ENCODE peak calls at places on chromosome 6, in five cellular contexts. G is HFFc6, N is Daoy, O is putamen, F is hepatocyte. Q is an unnamed sample.
A peak's percentile ranks its signal among the peaks of the same experiment; 100 is the strongest.

GRCh38 chr6:56749632-56750151 is 107.0 kb upstream of the DST start:
- DNase-seq in G (peak; percentile 91), N (peak; percentile 84), O (no peak), F (peak; percentile 64), Q (peak; percentile 79)

GRCh38 chr6:44662461-44663121 is 275.1 kb downstream of the CDC5L start:
- DNase-seq in G (no peak), N (peak; percentile 97), O (no peak), F (no peak), Q (peak; percentile 80)

GRCh38 chr6:93416575-93417420 is 2.6 kb downstream of the EPHA7 start:
- DNase-seq in G (no peak), N (peak; percentile 19), O (no peak), F (peak; percentile 57), Q (peak; percentile 18)

GRCh38 chr6:157335829-157336228 is 12.5 kb upstream of the TMEM242 start:
- DNase-seq in G (no peak), N (no peak), O (no peak), F (no peak), Q (no peak)

GRCh38 chr6:35487653-35488516 is 9.0 kb downstream of the TEAD3 start:
- DNase-seq in G (peak; percentile 38), N (peak; percentile 67), O (no peak), F (peak; percentile 60), Q (peak; percentile 74)

GRCh38 chr6:64221776-64222175 is 586.2 kb downstream of the PHF3 start:
- DNase-seq in G (no peak), N (no peak), O (no peak), F (no peak), Q (no peak)

GRCh38 chr6:37565267-37566208 is 65.8 kb upstream of the CCDC167 start:
- DNase-seq in G (no peak), N (no peak), O (no peak), F (peak; percentile 59), Q (no peak)

GRCh38 chr6:133184798-133185380 is 56.3 kb upstream of the EYA4 start:
- DNase-seq in G (no peak), N (peak; percentile 28), O (peak; percentile 12), F (peak; percentile 56), Q (no peak)

GRCh38 chr6:89489078-89489477 is 56.1 kb downstream of the ANKRD6 start:
- DNase-seq in G (no peak), N (no peak), O (no peak), F (no peak), Q (no peak)

GRCh38 chr6:166307082-166307980 is 861 bp downstream of the PRR18 start:
- DNase-seq in G (no peak), N (peak; percentile 7), O (no peak), F (peak; percentile 44), Q (no peak)

GRCh38 chr6:129672883-129673631 is 36.9 kb downstream of the ARHGAP18 start:
- DNase-seq in G (peak; percentile 66), N (peak; percentile 72), O (no peak), F (no peak), Q (peak; percentile 39)

GRCh38 chr6:74519172-74519571 is 686.7 kb downstream of the COL12A1 start:
- DNase-seq in G (peak; percentile 36), N (no peak), O (no peak), F (peak; percentile 23), Q (peak; percentile 69)

GRCh38 chr6:14060971-14061370 is 56.6 kb upstream of the CD83 start:
- DNase-seq in G (no peak), N (no peak), O (no peak), F (no peak), Q (no peak)

Q was measured in H4.